ENCODE peak calls at places on chromosomes 12 and 14, in seven cellular contexts. One of them, this sample, is unnamed. For H3K36me3, the result is how much of the 10 kb centered on the place peaks cover.

GRCh38 chr12:69987453-69988102 is 162.6 kb downstream of the MYRFL start:
- DNase-seq in prostate gland: peak
- DNase-seq in spleen: no peak
- DNase-seq in transverse colon: peak
- DNase-seq in HCT116: peak
- DNase-seq in HepG2: peak
- DNase-seq in suprapubic skin: no peak
- DNase-seq in this sample: no peak

GRCh38 chr12:88411689-88412088 is 168.6 kb downstream of the KITLG start:
- DNase-seq in prostate gland: no peak
- DNase-seq in spleen: no peak
- DNase-seq in transverse colon: no peak
- DNase-seq in HCT116: no peak
- DNase-seq in HepG2: no peak
- DNase-seq in suprapubic skin: no peak
- DNase-seq in this sample: no peak

GRCh38 chr12:32548691-32549412 is 130.2 kb upstream of the DNM1L start:
- DNase-seq in prostate gland: no peak
- DNase-seq in spleen: no peak
- DNase-seq in transverse colon: no peak
- DNase-seq in HCT116: no peak
- DNase-seq in HepG2: no peak
- DNase-seq in suprapubic skin: no peak
- DNase-seq in this sample: no peak

GRCh38 chr12:113068312-113068935 is 11.9 kb downstream of the DTX1 start:
- DNase-seq in prostate gland: no peak
- DNase-seq in spleen: peak
- DNase-seq in transverse colon: no peak
- DNase-seq in HCT116: no peak
- DNase-seq in HepG2: no peak
- DNase-seq in suprapubic skin: no peak
- DNase-seq in this sample: no peak

GRCh38 chr14:96734076-96734622 is 63.0 kb upstream of the VRK1 start:
- DNase-seq in prostate gland: no peak
- DNase-seq in spleen: no peak
- DNase-seq in transverse colon: no peak
- DNase-seq in HCT116: no peak
- DNase-seq in HepG2: no peak
- DNase-seq in suprapubic skin: no peak
- DNase-seq in this sample: no peak

GRCh38 chr14:50769893-50770500 is 61.0 kb downstream of the NIN start:
- DNase-seq in prostate gland: peak
- DNase-seq in spleen: no peak
- DNase-seq in transverse colon: no peak
- DNase-seq in HCT116: no peak
- DNase-seq in HepG2: no peak
- DNase-seq in suprapubic skin: no peak
- DNase-seq in this sample: no peak

GRCh38 chr12:12896261-12896660 is 4.9 kb downstream of the GPRC5A start:
- DNase-seq in prostate gland: no peak
- DNase-seq in spleen: no peak
- DNase-seq in transverse colon: no peak
- DNase-seq in HCT116: no peak
- DNase-seq in HepG2: no peak
- DNase-seq in suprapubic skin: no peak
- DNase-seq in this sample: no peak

GRCh38 chr14:87829543-87829942 is 163.4 kb downstream of the GALC start:
- DNase-seq in prostate gland: no peak
- DNase-seq in spleen: no peak
- DNase-seq in transverse colon: no peak
- DNase-seq in HCT116: no peak
- DNase-seq in HepG2: no peak
- DNase-seq in suprapubic skin: no peak
- DNase-seq in this sample: no peak

GRCh38 chr12:52164624-52165023 is 27.2 kb downstream of the KRT80 start:
- DNase-seq in prostate gland: no peak
- DNase-seq in spleen: no peak
- DNase-seq in transverse colon: no peak
- DNase-seq in HCT116: peak
- DNase-seq in HepG2: peak
- DNase-seq in suprapubic skin: no peak
- DNase-seq in this sample: no peak

GRCh38 chr12:132761911-132762583 is 415 bp upstream of the ANKLE2 start:
- DNase-seq in prostate gland: peak
- DNase-seq in spleen: peak
- DNase-seq in transverse colon: peak
- DNase-seq in HCT116: peak
- DNase-seq in HepG2: peak
- DNase-seq in suprapubic skin: peak
- DNase-seq in this sample: peak

GRCh38 chr12:30840715-30841114 is 85.8 kb upstream of the TSPAN11 start:
- DNase-seq in prostate gland: no peak
- DNase-seq in spleen: no peak
- DNase-seq in transverse colon: no peak
- DNase-seq in HCT116: no peak
- DNase-seq in HepG2: no peak
- DNase-seq in suprapubic skin: no peak
- DNase-seq in this sample: no peak

GRCh38 chr12:11705010-11705409 is 55.5 kb downstream of the ETV6 start:
- DNase-seq in prostate gland: no peak
- DNase-seq in spleen: no peak
- DNase-seq in transverse colon: no peak
- DNase-seq in HCT116: no peak
- DNase-seq in HepG2: peak
- DNase-seq in suprapubic skin: no peak
- DNase-seq in this sample: peak

GRCh38 chr12:70756118-70756517 is 118.9 kb upstream of the PTPRB start:
- DNase-seq in prostate gland: no peak
- DNase-seq in spleen: no peak
- DNase-seq in transverse colon: no peak
- DNase-seq in HCT116: no peak
- DNase-seq in HepG2: no peak
- DNase-seq in suprapubic skin: no peak
- DNase-seq in this sample: no peak

GRCh38 chr14:70934084-70934483 is 26.8 kb downstream of the PCNX1 start:
- DNase-seq in prostate gland: no peak
- DNase-seq in spleen: no peak
- DNase-seq in transverse colon: no peak
- DNase-seq in HCT116: no peak
- DNase-seq in HepG2: no peak
- DNase-seq in suprapubic skin: no peak
- DNase-seq in this sample: no peak

GRCh38 chr12:62957233-62957953 is 22.4 kb upstream of the PPM1H start:
- DNase-seq in prostate gland: no peak
- DNase-seq in spleen: no peak
- DNase-seq in transverse colon: no peak
- DNase-seq in HCT116: no peak
- DNase-seq in HepG2: peak
- DNase-seq in suprapubic skin: no peak
- DNase-seq in this sample: no peak

GRCh38 chr14:55418411-55418810 is 6.8 kb upstream of the ATG14 start:
- DNase-seq in prostate gland: no peak
- DNase-seq in spleen: no peak
- DNase-seq in transverse colon: no peak
- DNase-seq in HCT116: no peak
- DNase-seq in HepG2: no peak
- DNase-seq in suprapubic skin: no peak
- DNase-seq in this sample: no peak

GRCh38 chr12:27343255-27344000 is 10.8 kb downstream of the BMAL2 start:
- DNase-seq in prostate gland: no peak
- DNase-seq in spleen: no peak
- DNase-seq in transverse colon: no peak
- DNase-seq in HCT116: no peak
- DNase-seq in HepG2: no peak
- DNase-seq in suprapubic skin: no peak
- DNase-seq in this sample: no peak

GRCh38 chr14:94322648-94323570 is at the start of gene SERPINA6:
- DNase-seq in prostate gland: no peak
- DNase-seq in spleen: no peak
- DNase-seq in transverse colon: no peak
- DNase-seq in HCT116: no peak
- DNase-seq in HepG2: peak
- DNase-seq in suprapubic skin: no peak
- DNase-seq in this sample: no peak

GRCh38 chr14:64680675-64681060 is 23.6 kb upstream of the PLEKHG3 start:
- DNase-seq in prostate gland: no peak
- DNase-seq in spleen: peak
- DNase-seq in transverse colon: no peak
- DNase-seq in HCT116: no peak
- DNase-seq in HepG2: no peak
- DNase-seq in suprapubic skin: no peak
- DNase-seq in this sample: no peak

GRCh38 chr12:111942557-111942956 is 70.4 kb downstream of the TMEM116 start:
- DNase-seq in prostate gland: no peak
- DNase-seq in spleen: no peak
- DNase-seq in transverse colon: peak
- DNase-seq in HCT116: no peak
- DNase-seq in HepG2: no peak
- DNase-seq in suprapubic skin: no peak
- DNase-seq in this sample: no peak

GRCh38 chr12:62537544-62537943 is 70.9 kb downstream of the MON2 start:
- DNase-seq in prostate gland: peak
- DNase-seq in spleen: no peak
- DNase-seq in transverse colon: no peak
- DNase-seq in HCT116: no peak
- DNase-seq in HepG2: no peak
- DNase-seq in suprapubic skin: peak
- DNase-seq in this sample: no peak

GRCh38 chr12:12097821-12098688 is 27.3 kb downstream of the BCL2L14 start:
- DNase-seq in prostate gland: no peak
- DNase-seq in spleen: no peak
- DNase-seq in transverse colon: no peak
- DNase-seq in HCT116: no peak
- DNase-seq in HepG2: no peak
- DNase-seq in suprapubic skin: no peak
- DNase-seq in this sample: no peak

GRCh38 chr12:111636209-111636928 is 37.3 kb upstream of the ATXN2 start:
- DNase-seq in prostate gland: peak
- DNase-seq in spleen: peak
- DNase-seq in transverse colon: peak
- DNase-seq in HCT116: no peak
- DNase-seq in HepG2: peak
- DNase-seq in suprapubic skin: peak
- DNase-seq in this sample: peak

GRCh38 chr12:19710811-19711793 is 271.8 kb downstream of the AEBP2 start:
- DNase-seq in prostate gland: no peak
- DNase-seq in spleen: no peak
- DNase-seq in transverse colon: no peak
- DNase-seq in HCT116: no peak
- DNase-seq in HepG2: peak
- DNase-seq in suprapubic skin: no peak
- DNase-seq in this sample: peak
- TF ChIP-seq POLR2AphosphoS5 in prostate gland: no peak
- TF ChIP-seq POLR2AphosphoS5 in spleen: no peak
- TF ChIP-seq POLR2AphosphoS5 in transverse colon: peak
- TF ChIP-seq POLR2AphosphoS5 in HCT116: no peak
- TF ChIP-seq POLR2AphosphoS5 in HepG2: no peak
- TF ChIP-seq POLR2AphosphoS5 in suprapubic skin: no peak
- TF ChIP-seq POLR2AphosphoS5 in this sample: peak

GRCh38 chr12:48691826-48692473 is 9.9 kb upstream of the KANSL2 start:
- DNase-seq in prostate gland: no peak
- DNase-seq in spleen: no peak
- DNase-seq in transverse colon: no peak
- DNase-seq in HCT116: no peak
- DNase-seq in HepG2: no peak
- DNase-seq in suprapubic skin: no peak
- DNase-seq in this sample: no peak
- H3K36me3 ChIP-seq in prostate gland: under half
- H3K36me3 ChIP-seq in spleen: half or more
- H3K36me3 ChIP-seq in transverse colon: under half
- H3K36me3 ChIP-seq in HCT116: half or more
- H3K36me3 ChIP-seq in HepG2: half or more
- H3K36me3 ChIP-seq in suprapubic skin: half or more
- H3K36me3 ChIP-seq in this sample: under half

GRCh38 chr12:34343345-34343744 is 321.0 kb downstream of the ALG10 start:
- DNase-seq in prostate gland: no peak
- DNase-seq in spleen: no peak
- DNase-seq in transverse colon: no peak
- DNase-seq in HCT116: no peak
- DNase-seq in HepG2: no peak
- DNase-seq in suprapubic skin: no peak
- DNase-seq in this sample: no peak
- TF ChIP-seq CTCF in prostate gland: no peak
- TF ChIP-seq CTCF in spleen: no peak
- TF ChIP-seq CTCF in transverse colon: no peak
- TF ChIP-seq CTCF in HCT116: no peak
- TF ChIP-seq CTCF in HepG2: no peak
- TF ChIP-seq CTCF in suprapubic skin: no peak
- TF ChIP-seq CTCF in this sample: no peak

GRCh38 chr12:54004063-54004840 is 4.3 kb downstream of the HOXC9 start:
- DNase-seq in prostate gland: no peak
- DNase-seq in spleen: no peak
- DNase-seq in transverse colon: no peak
- DNase-seq in HCT116: no peak
- DNase-seq in HepG2: no peak
- DNase-seq in suprapubic skin: no peak
- DNase-seq in this sample: no peak
- TF ChIP-seq POLR2AphosphoS5 in prostate gland: no peak
- TF ChIP-seq POLR2AphosphoS5 in spleen: no peak
- TF ChIP-seq POLR2AphosphoS5 in transverse colon: no peak
- TF ChIP-seq POLR2AphosphoS5 in HCT116: no peak
- TF ChIP-seq POLR2AphosphoS5 in HepG2: no peak
- TF ChIP-seq POLR2AphosphoS5 in suprapubic skin: no peak
- TF ChIP-seq POLR2AphosphoS5 in this sample: no peak